ENCODE peak calls at places on chromosomes 7 and 10, in nine cellular contexts. One of them, this sample, is unnamed.

GRCh38 chr10:132828681-132829080 is 42.7 kb upstream of the NKX6-2 start:
- DNase-seq in GM23338: no peak
- DNase-seq in spleen: peak; percentile 49
- DNase-seq in sigmoid colon: no peak
- DNase-seq in stomach: no peak
- DNase-seq in HCT116: no peak
- DNase-seq in endothelial cell of umbilical vein: no peak
- DNase-seq in K562: no peak
- DNase-seq in GM12878: no peak
- DNase-seq in this sample: no peak

GRCh38 chr7:158443688-158444483 is 143.7 kb downstream of the PTPRN2 start:
- DNase-seq in GM23338: no peak
- DNase-seq in GM12878: no peak
- DNase-seq in spleen: no peak
- DNase-seq in stomach: no peak
- DNase-seq in K562: no peak
- DNase-seq in HCT116: no peak
- DNase-seq in sigmoid colon: no peak
- DNase-seq in endothelial cell of umbilical vein: no peak
- DNase-seq in this sample: no peak

GRCh38 chr10:103858360-103858759 is 3.0 kb upstream of the SH3PXD2A start:
- DNase-seq in HCT116: no peak
- DNase-seq in stomach: no peak
- DNase-seq in sigmoid colon: peak; percentile 35
- DNase-seq in spleen: no peak
- DNase-seq in K562: no peak
- DNase-seq in GM12878: no peak
- DNase-seq in endothelial cell of umbilical vein: no peak
- DNase-seq in GM23338: no peak
- DNase-seq in this sample: no peak

GRCh38 chr7:22317632-22318031 is 39.3 kb downstream of the RAPGEF5 start:
- DNase-seq in stomach: no peak
- DNase-seq in endothelial cell of umbilical vein: no peak
- DNase-seq in GM12878: no peak
- DNase-seq in spleen: no peak
- DNase-seq in GM23338: no peak
- DNase-seq in K562: peak; percentile 61
- DNase-seq in sigmoid colon: no peak
- DNase-seq in HCT116: no peak
- DNase-seq in this sample: no peak

GRCh38 chr10:106707657-106708056 is 456.8 kb downstream of the SORCS1 start:
- DNase-seq in GM23338: peak; percentile 40
- DNase-seq in sigmoid colon: no peak
- DNase-seq in K562: no peak
- DNase-seq in endothelial cell of umbilical vein: no peak
- DNase-seq in HCT116: no peak
- DNase-seq in stomach: no peak
- DNase-seq in spleen: no peak
- DNase-seq in GM12878: no peak
- DNase-seq in this sample: no peak

GRCh38 chr7:134946260-134946659 is 40.0 kb upstream of the AGBL3 start:
- DNase-seq in endothelial cell of umbilical vein: no peak
- DNase-seq in stomach: no peak
- DNase-seq in K562: no peak
- DNase-seq in spleen: no peak
- DNase-seq in HCT116: no peak
- DNase-seq in GM12878: no peak
- DNase-seq in sigmoid colon: no peak
- DNase-seq in GM23338: no peak
- DNase-seq in this sample: no peak

GRCh38 chr7:100446040-100446439 is 9.7 kb upstream of the PPP1R35 start:
- DNase-seq in endothelial cell of umbilical vein: no peak
- DNase-seq in HCT116: no peak
- DNase-seq in K562: no peak
- DNase-seq in GM12878: no peak
- DNase-seq in spleen: no peak
- DNase-seq in stomach: no peak
- DNase-seq in GM23338: no peak
- DNase-seq in sigmoid colon: no peak
- DNase-seq in this sample: no peak

GRCh38 chr10:16470747-16471146 is 33.9 kb downstream of the PTER start:
- DNase-seq in endothelial cell of umbilical vein: peak; percentile 55
- DNase-seq in stomach: no peak
- DNase-seq in spleen: no peak
- DNase-seq in GM23338: no peak
- DNase-seq in HCT116: no peak
- DNase-seq in GM12878: no peak
- DNase-seq in sigmoid colon: no peak
- DNase-seq in K562: peak; percentile 49
- DNase-seq in this sample: no peak

GRCh38 chr7:73838642-73839041 is 3.7 kb downstream of the METTL27 start:
- DNase-seq in K562: no peak
- DNase-seq in endothelial cell of umbilical vein: no peak
- DNase-seq in spleen: no peak
- DNase-seq in HCT116: no peak
- DNase-seq in GM12878: no peak
- DNase-seq in sigmoid colon: no peak
- DNase-seq in stomach: no peak
- DNase-seq in GM23338: no peak
- DNase-seq in this sample: no peak
- TF ChIP-seq POLR2AphosphoS5 in K562: no peak
- TF ChIP-seq POLR2AphosphoS5 in endothelial cell of umbilical vein: no peak
- TF ChIP-seq POLR2AphosphoS5 in spleen: no peak
- TF ChIP-seq POLR2AphosphoS5 in HCT116: no peak
- TF ChIP-seq POLR2AphosphoS5 in GM12878: no peak
- TF ChIP-seq POLR2AphosphoS5 in sigmoid colon: no peak
- TF ChIP-seq POLR2AphosphoS5 in stomach: no peak
- TF ChIP-seq POLR2AphosphoS5 in GM23338: no peak
- TF ChIP-seq POLR2AphosphoS5 in this sample: no peak

GRCh38 chr10:30724296-30724695 is 94.7 kb upstream of the LYZL2 start:
- DNase-seq in GM23338: no peak
- DNase-seq in K562: no peak
- DNase-seq in sigmoid colon: no peak
- DNase-seq in GM12878: no peak
- DNase-seq in HCT116: no peak
- DNase-seq in stomach: no peak
- DNase-seq in endothelial cell of umbilical vein: no peak
- DNase-seq in spleen: no peak
- DNase-seq in this sample: no peak

GRCh38 chr10:30725661-30726060 is 96.1 kb upstream of the LYZL2 start:
- DNase-seq in K562: no peak
- DNase-seq in GM12878: no peak
- DNase-seq in spleen: no peak
- DNase-seq in stomach: no peak
- DNase-seq in HCT116: no peak
- DNase-seq in sigmoid colon: no peak
- DNase-seq in endothelial cell of umbilical vein: no peak
- DNase-seq in GM23338: no peak
- DNase-seq in this sample: no peak

GRCh38 chr10:30718877-30719268 is 89.3 kb upstream of the LYZL2 start:
- DNase-seq in spleen: no peak
- DNase-seq in sigmoid colon: no peak
- DNase-seq in K562: no peak
- DNase-seq in stomach: no peak
- DNase-seq in GM23338: no peak
- DNase-seq in HCT116: no peak
- DNase-seq in GM12878: no peak
- DNase-seq in endothelial cell of umbilical vein: no peak
- DNase-seq in this sample: no peak

GRCh38 chr10:30719832-30720231 is 90.3 kb upstream of the LYZL2 start:
- DNase-seq in stomach: no peak
- DNase-seq in GM12878: no peak
- DNase-seq in K562: no peak
- DNase-seq in sigmoid colon: no peak
- DNase-seq in spleen: no peak
- DNase-seq in GM23338: no peak
- DNase-seq in HCT116: no peak
- DNase-seq in endothelial cell of umbilical vein: no peak
- DNase-seq in this sample: no peak

GRCh38 chr10:30722956-30723355 is 93.4 kb upstream of the LYZL2 start:
- DNase-seq in sigmoid colon: no peak
- DNase-seq in GM12878: no peak
- DNase-seq in K562: no peak
- DNase-seq in stomach: no peak
- DNase-seq in endothelial cell of umbilical vein: no peak
- DNase-seq in spleen: no peak
- DNase-seq in HCT116: no peak
- DNase-seq in GM23338: peak; percentile 31
- DNase-seq in this sample: no peak
- H3K4me1 ChIP-seq in sigmoid colon: no peaks in the 10 kb centered on the region
- H3K4me1 ChIP-seq in GM12878: peaks cover 4% of the 10 kb centered on the region
- H3K4me1 ChIP-seq in K562: no peaks in the 10 kb centered on the region
- H3K4me1 ChIP-seq in stomach: no peaks in the 10 kb centered on the region
- H3K4me1 ChIP-seq in endothelial cell of umbilical vein: no peaks in the 10 kb centered on the region
- H3K4me1 ChIP-seq in spleen: no peaks in the 10 kb centered on the region
- H3K4me1 ChIP-seq in HCT116: no peaks in the 10 kb centered on the region
- H3K4me1 ChIP-seq in GM23338: peaks cover 38% of the 10 kb centered on the region
- H3K4me1 ChIP-seq in this sample: no peaks in the 10 kb centered on the region

GRCh38 chr10:28326516-28327493 is 23.9 kb upstream of the MPP7 start:
- DNase-seq in GM12878: no peak
- DNase-seq in GM23338: peak; percentile 60
- DNase-seq in spleen: no peak
- DNase-seq in K562: no peak
- DNase-seq in endothelial cell of umbilical vein: peak; percentile 68
- DNase-seq in sigmoid colon: peak; percentile 88
- DNase-seq in stomach: peak; percentile 70
- DNase-seq in HCT116: no peak
- DNase-seq in this sample: no peak
- TF ChIP-seq POLR2AphosphoS5 in GM12878: no peak
- TF ChIP-seq POLR2AphosphoS5 in GM23338: no peak
- TF ChIP-seq POLR2AphosphoS5 in spleen: no peak
- TF ChIP-seq POLR2AphosphoS5 in K562: no peak
- TF ChIP-seq POLR2AphosphoS5 in endothelial cell of umbilical vein: no peak
- TF ChIP-seq POLR2AphosphoS5 in sigmoid colon: peak; percentile 78
- TF ChIP-seq POLR2AphosphoS5 in stomach: no peak
- TF ChIP-seq POLR2AphosphoS5 in HCT116: no peak
- TF ChIP-seq POLR2AphosphoS5 in this sample: no peak

GRCh38 chr7:37211097-37211496 is 237.6 kb downstream of the ELMO1 start:
- DNase-seq in endothelial cell of umbilical vein: no peak
- DNase-seq in GM12878: no peak
- DNase-seq in K562: no peak
- DNase-seq in sigmoid colon: peak; percentile 84
- DNase-seq in stomach: no peak
- DNase-seq in spleen: no peak
- DNase-seq in GM23338: no peak
- DNase-seq in HCT116: no peak
- DNase-seq in this sample: no peak
- H3K4me1 ChIP-seq in endothelial cell of umbilical vein: no peaks in the 10 kb centered on the region
- H3K4me1 ChIP-seq in GM12878: peaks cover 19% of the 10 kb centered on the region
- H3K4me1 ChIP-seq in K562: no peaks in the 10 kb centered on the region
- H3K4me1 ChIP-seq in sigmoid colon: peaks cover 19% of the 10 kb centered on the region
- H3K4me1 ChIP-seq in stomach: peaks cover 20% of the 10 kb centered on the region
- H3K4me1 ChIP-seq in spleen: peaks cover 6% of the 10 kb centered on the region
- H3K4me1 ChIP-seq in GM23338: peaks cover 11% of the 10 kb centered on the region
- H3K4me1 ChIP-seq in HCT116: no peaks in the 10 kb centered on the region
- H3K4me1 ChIP-seq in this sample: no peaks in the 10 kb centered on the region

DNA sequence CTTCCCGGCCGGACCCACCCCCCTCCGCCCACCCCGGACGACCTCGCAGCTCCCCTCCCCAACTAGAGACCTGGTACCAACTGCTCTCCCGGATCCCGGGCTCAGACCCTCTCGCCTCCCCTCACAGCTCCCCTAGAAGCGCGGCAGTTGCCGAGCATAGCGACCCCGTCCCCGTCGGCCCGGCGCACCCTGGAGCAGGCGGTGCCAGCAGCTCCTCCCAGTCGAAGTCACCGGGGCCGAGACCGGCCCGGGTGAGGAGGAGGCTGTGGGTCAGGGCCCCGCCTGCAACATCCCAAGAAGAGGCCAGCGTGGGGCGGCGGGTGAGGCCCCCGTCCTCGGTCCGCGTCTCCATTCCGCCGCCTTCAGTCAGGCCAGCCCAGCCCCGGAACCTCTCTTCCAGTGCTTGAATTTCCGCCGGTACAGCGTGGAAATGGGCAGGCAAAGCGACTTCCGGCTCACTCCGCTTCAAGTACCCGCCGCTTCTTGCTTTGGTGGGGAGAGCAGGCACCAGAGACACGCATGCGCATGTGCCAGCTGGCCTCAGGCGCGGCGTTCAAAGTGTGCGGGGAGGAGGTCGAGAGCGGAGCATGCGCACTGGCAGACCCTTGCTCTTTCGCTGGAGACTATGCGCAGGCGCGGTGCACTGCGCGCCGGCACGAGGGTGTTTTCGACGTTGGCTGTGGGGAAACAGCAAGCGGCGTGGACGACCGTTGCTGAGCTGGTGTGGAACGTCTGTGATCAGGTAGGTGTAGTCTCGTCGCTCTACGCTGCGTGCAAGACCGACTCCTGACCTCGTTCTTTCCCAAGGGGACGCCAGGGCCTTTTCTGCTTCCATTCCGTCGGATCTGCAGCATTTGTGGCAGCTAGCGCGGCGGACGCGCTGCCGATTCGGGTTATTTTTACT is at the start of gene C10orf88:
- DNase-seq in K562: peak; percentile 96
- DNase-seq in endothelial cell of umbilical vein: peak; percentile 99
- DNase-seq in sigmoid colon: peak; percentile 99
- DNase-seq in GM12878: peak; percentile 96
- DNase-seq in HCT116: peak; percentile 99
- DNase-seq in spleen: peak; percentile 98
- DNase-seq in stomach: peak; percentile 97
- DNase-seq in GM23338: peak; percentile 98
- DNase-seq in this sample: peak; percentile 97
- TF ChIP-seq POLR2AphosphoS5 in K562: peak; percentile 61
- TF ChIP-seq POLR2AphosphoS5 in endothelial cell of umbilical vein: peak; percentile 76
- TF ChIP-seq POLR2AphosphoS5 in sigmoid colon: peak; percentile 56
- TF ChIP-seq POLR2AphosphoS5 in GM12878: peak; percentile 69
- TF ChIP-seq POLR2AphosphoS5 in HCT116: peak; percentile 90
- TF ChIP-seq POLR2AphosphoS5 in spleen: peak; percentile 87
- TF ChIP-seq POLR2AphosphoS5 in stomach: peak; percentile 58
- TF ChIP-seq POLR2AphosphoS5 in GM23338: peak; percentile 57
- TF ChIP-seq POLR2AphosphoS5 in this sample: peak; percentile 89

DNA sequence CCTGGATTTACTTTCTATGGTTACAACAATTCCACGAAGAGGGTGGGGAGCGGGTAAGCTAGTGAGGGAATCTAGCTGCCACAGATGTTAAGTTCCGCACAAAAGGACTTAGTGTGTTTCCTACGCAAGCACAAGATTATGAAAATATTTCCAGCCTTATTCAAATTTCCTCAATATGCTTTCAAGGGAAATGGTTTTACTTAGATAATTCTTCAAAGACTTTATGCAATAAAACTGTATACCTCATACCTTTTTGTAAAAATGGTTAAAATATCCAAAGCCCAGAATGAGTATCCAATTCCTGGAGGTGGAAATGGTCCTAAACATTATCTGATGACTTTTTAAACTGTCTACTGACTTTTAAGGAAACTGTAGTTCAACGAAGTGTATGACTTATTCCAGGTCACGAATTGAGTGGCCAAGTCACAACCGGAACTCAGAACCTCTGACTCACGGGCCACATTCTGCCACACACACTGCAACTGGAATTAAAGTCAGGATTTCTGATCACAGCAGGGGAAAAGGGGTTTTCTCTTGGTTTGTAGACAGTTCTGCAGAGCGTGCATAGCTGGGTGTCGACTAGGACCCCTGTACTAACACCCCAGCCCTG is 20.2 kb upstream of the INSIG1 start:
- DNase-seq in K562: peak; percentile 41
- DNase-seq in GM23338: no peak
- DNase-seq in endothelial cell of umbilical vein: peak; percentile 52
- DNase-seq in HCT116: no peak
- DNase-seq in stomach: no peak
- DNase-seq in GM12878: no peak
- DNase-seq in sigmoid colon: no peak
- DNase-seq in spleen: no peak
- DNase-seq in this sample: no peak
- H3K4me1 ChIP-seq in K562: peaks cover 11% of the 10 kb centered on the region
- H3K4me1 ChIP-seq in GM23338: peaks cover 7% of the 10 kb centered on the region
- H3K4me1 ChIP-seq in endothelial cell of umbilical vein: peaks cover 23% of the 10 kb centered on the region
- H3K4me1 ChIP-seq in HCT116: peaks cover 19% of the 10 kb centered on the region
- H3K4me1 ChIP-seq in stomach: no peaks in the 10 kb centered on the region
- H3K4me1 ChIP-seq in GM12878: peaks cover under 1% of the 10 kb centered on the region
- H3K4me1 ChIP-seq in sigmoid colon: no peaks in the 10 kb centered on the region
- H3K4me1 ChIP-seq in spleen: no peaks in the 10 kb centered on the region
- H3K4me1 ChIP-seq in this sample: no peaks in the 10 kb centered on the region

GRCh38 chr10:125822878-125823662 is at the start of the genes BCCIP and UROS:
- DNase-seq in HCT116: peak; percentile 88
- DNase-seq in K562: peak; percentile 92
- DNase-seq in endothelial cell of umbilical vein: peak; percentile 90
- DNase-seq in GM12878: peak; percentile 87
- DNase-seq in sigmoid colon: peak; percentile 95
- DNase-seq in GM23338: peak; percentile 93
- DNase-seq in stomach: peak; percentile 93
- DNase-seq in spleen: peak; percentile 97
- DNase-seq in this sample: peak; percentile 81
- TF ChIP-seq POLR2AphosphoS5 in HCT116: peak; percentile 84
- TF ChIP-seq POLR2AphosphoS5 in K562: no peak
- TF ChIP-seq POLR2AphosphoS5 in endothelial cell of umbilical vein: no peak
- TF ChIP-seq POLR2AphosphoS5 in GM12878: peak; percentile 89
- TF ChIP-seq POLR2AphosphoS5 in sigmoid colon: peak; percentile 86
- TF ChIP-seq POLR2AphosphoS5 in GM23338: peak; percentile 84
- TF ChIP-seq POLR2AphosphoS5 in stomach: peak; percentile 73
- TF ChIP-seq POLR2AphosphoS5 in spleen: peak; percentile 97
- TF ChIP-seq POLR2AphosphoS5 in this sample: peak; percentile 88

This sample was measured in Panc1.